ENCODE peak calls at places on chromosomes 3 and 15, in four cellular contexts. One of them, this sample, is unnamed.

GRCh38 chr3:59946401-59946800 is 896.6 kb upstream of the CFAP20DC start:
- DNase-seq in GM12865: no peak
- DNase-seq in Peyer's patch: no peak
- DNase-seq in tibial artery: no peak
- DNase-seq in this sample: no peak

GRCh38 chr3:50624634-50625033 is 7.7 kb downstream of the MAPKAPK3 start:
- DNase-seq in Peyer's patch: no peak
- DNase-seq in GM12865: no peak
- DNase-seq in tibial artery: no peak
- DNase-seq in this sample: no peak

GRCh38 chr15:45784656-45785055 is 149.8 kb downstream of the SQOR start:
- DNase-seq in GM12865: no peak
- DNase-seq in tibial artery: no peak
- DNase-seq in Peyer's patch: no peak
- DNase-seq in this sample: no peak

GRCh38 chr3:128203171-128203570 is 49.9 kb downstream of the EEFSEC start:
- DNase-seq in Peyer's patch: no peak
- DNase-seq in GM12865: no peak
- DNase-seq in tibial artery: no peak
- DNase-seq in this sample: no peak

GRCh38 chr15:100671858-100672543 is 69.6 kb downstream of the ASB7 start:
- DNase-seq in GM12865: no peak
- DNase-seq in Peyer's patch: no peak
- DNase-seq in tibial artery: peak; percentile 48
- DNase-seq in this sample: no peak

GRCh38 chr15:70670680-70671079 is 92.7 kb downstream of the UACA start:
- DNase-seq in Peyer's patch: no peak
- DNase-seq in GM12865: no peak
- DNase-seq in tibial artery: no peak
- DNase-seq in this sample: no peak

GRCh38 chr3:157294953-157295352 is 135.0 kb upstream of the CCNL1 start:
- DNase-seq in tibial artery: no peak
- DNase-seq in GM12865: no peak
- DNase-seq in Peyer's patch: no peak
- DNase-seq in this sample: no peak

GRCh38 chr3:170572665-170573253 is 13.1 kb downstream of the SLC7A14 start:
- DNase-seq in Peyer's patch: no peak
- DNase-seq in GM12865: peak; percentile 83
- DNase-seq in tibial artery: no peak
- DNase-seq in this sample: peak; percentile 59

GRCh38 chr15:60044636-60045273 is 40.6 kb downstream of the FOXB1 start:
- DNase-seq in Peyer's patch: no peak
- DNase-seq in tibial artery: no peak
- DNase-seq in GM12865: no peak
- DNase-seq in this sample: no peak

GRCh38 chr3:153284282-153284938 is 122.4 kb downstream of the RAP2B start:
- DNase-seq in GM12865: peak; percentile 59
- DNase-seq in Peyer's patch: no peak
- DNase-seq in tibial artery: peak; percentile 80
- DNase-seq in this sample: no peak

GRCh38 chr3:86793786-86794185 is 197.2 kb downstream of the VGLL3 start:
- DNase-seq in Peyer's patch: no peak
- DNase-seq in tibial artery: no peak
- DNase-seq in GM12865: no peak
- DNase-seq in this sample: no peak

GRCh38 chr15:41957021-41957897 is 15.1 kb downstream of the EHD4 start:
- DNase-seq in GM12865: peak; percentile 86
- DNase-seq in Peyer's patch: no peak
- DNase-seq in tibial artery: no peak
- DNase-seq in this sample: peak; percentile 59

GRCh38 chr15:71203573-71204444 is 88.5 kb downstream of the THSD4 start:
- DNase-seq in GM12865: no peak
- DNase-seq in Peyer's patch: no peak
- DNase-seq in tibial artery: no peak
- DNase-seq in this sample: no peak

GRCh38 chr3:128970741-128971048 is 23.2 kb downstream of the CFAP92 start:
- DNase-seq in GM12865: no peak
- DNase-seq in tibial artery: no peak
- DNase-seq in Peyer's patch: no peak
- DNase-seq in this sample: no peak

GRCh38 chr3:151580592-151580991 is 119.7 kb upstream of the IGSF10 start:
- DNase-seq in GM12865: no peak
- DNase-seq in tibial artery: no peak
- DNase-seq in Peyer's patch: no peak
- DNase-seq in this sample: no peak

GRCh38 chr3:71031914-71032521 is 551.5 kb downstream of the FOXP1 start:
- DNase-seq in GM12865: peak; percentile 28
- DNase-seq in Peyer's patch: peak; percentile 71
- DNase-seq in tibial artery: no peak
- DNase-seq in this sample: peak; percentile 18

GRCh38 chr15:80512729-80513670 is 108.8 kb downstream of the ARNT2 start:
- DNase-seq in Peyer's patch: no peak
- DNase-seq in tibial artery: no peak
- DNase-seq in GM12865: no peak
- DNase-seq in this sample: no peak

GRCh38 chr15:60528530-60528929 is 49.6 kb upstream of the ICE2 start:
- DNase-seq in GM12865: peak; percentile 64
- DNase-seq in Peyer's patch: no peak
- DNase-seq in tibial artery: no peak
- DNase-seq in this sample: no peak

GRCh38 chr15:89805241-89806216 is 9.1 kb downstream of the ANPEP start:
- DNase-seq in tibial artery: no peak
- DNase-seq in GM12865: no peak
- DNase-seq in Peyer's patch: no peak
- DNase-seq in this sample: no peak

GRCh38 chr3:69200384-69201068 is 78.1 kb upstream of the LMOD3 start:
- DNase-seq in Peyer's patch: peak; percentile 37
- DNase-seq in GM12865: no peak
- DNase-seq in tibial artery: no peak
- DNase-seq in this sample: no peak

GRCh38 chr15:78637776-78638435 is 3.1 kb downstream of the CHRNB4 start:
- DNase-seq in Peyer's patch: no peak
- DNase-seq in GM12865: no peak
- DNase-seq in tibial artery: no peak
- DNase-seq in this sample: no peak

GRCh38 chr3:178428037-178428436 is 108.2 kb upstream of the KCNMB2 start:
- DNase-seq in GM12865: no peak
- DNase-seq in Peyer's patch: no peak
- DNase-seq in tibial artery: no peak
- DNase-seq in this sample: no peak

GRCh38 chr15:86919581-86919980 is 839.9 kb downstream of the AGBL1 start:
- DNase-seq in GM12865: peak; percentile 11
- DNase-seq in Peyer's patch: no peak
- DNase-seq in tibial artery: no peak
- DNase-seq in this sample: no peak

GRCh38 chr3:139659511-139659910 is 18.3 kb downstream of the NMNAT3 start:
- DNase-seq in Peyer's patch: no peak
- DNase-seq in tibial artery: no peak
- DNase-seq in GM12865: no peak
- DNase-seq in this sample: no peak

GRCh38 chr15:90342655-90343054 is 9.4 kb upstream of the ZNF774 start:
- DNase-seq in GM12865: no peak
- DNase-seq in tibial artery: no peak
- DNase-seq in Peyer's patch: no peak
- DNase-seq in this sample: no peak

GRCh38 chr3:12959838-12960378 is 113.3 kb downstream of the IQSEC1 start:
- DNase-seq in GM12865: no peak
- DNase-seq in tibial artery: no peak
- DNase-seq in Peyer's patch: peak; percentile 61
- DNase-seq in this sample: no peak

GRCh38 chr3:185594073-185594472 is 8.0 kb downstream of the SENP2 start:
- DNase-seq in GM12865: no peak
- DNase-seq in Peyer's patch: no peak
- DNase-seq in tibial artery: no peak
- DNase-seq in this sample: no peak

GRCh38 chr3:108055931-108056330 is 34.9 kb downstream of the CD47 start:
- DNase-seq in Peyer's patch: no peak
- DNase-seq in GM12865: no peak
- DNase-seq in tibial artery: no peak
- DNase-seq in this sample: no peak

GRCh38 chr3:194572944-194573491 is 60.2 kb downstream of the TMEM44 start:
- DNase-seq in GM12865: peak; percentile 24
- DNase-seq in tibial artery: no peak
- DNase-seq in Peyer's patch: no peak
- DNase-seq in this sample: no peak

GRCh38 chr3:23830869-23831484 is 25.2 kb downstream of the UBE2E1 start:
- DNase-seq in GM12865: peak; percentile 82
- DNase-seq in tibial artery: no peak
- DNase-seq in Peyer's patch: no peak
- DNase-seq in this sample: peak; percentile 54

DNA sequence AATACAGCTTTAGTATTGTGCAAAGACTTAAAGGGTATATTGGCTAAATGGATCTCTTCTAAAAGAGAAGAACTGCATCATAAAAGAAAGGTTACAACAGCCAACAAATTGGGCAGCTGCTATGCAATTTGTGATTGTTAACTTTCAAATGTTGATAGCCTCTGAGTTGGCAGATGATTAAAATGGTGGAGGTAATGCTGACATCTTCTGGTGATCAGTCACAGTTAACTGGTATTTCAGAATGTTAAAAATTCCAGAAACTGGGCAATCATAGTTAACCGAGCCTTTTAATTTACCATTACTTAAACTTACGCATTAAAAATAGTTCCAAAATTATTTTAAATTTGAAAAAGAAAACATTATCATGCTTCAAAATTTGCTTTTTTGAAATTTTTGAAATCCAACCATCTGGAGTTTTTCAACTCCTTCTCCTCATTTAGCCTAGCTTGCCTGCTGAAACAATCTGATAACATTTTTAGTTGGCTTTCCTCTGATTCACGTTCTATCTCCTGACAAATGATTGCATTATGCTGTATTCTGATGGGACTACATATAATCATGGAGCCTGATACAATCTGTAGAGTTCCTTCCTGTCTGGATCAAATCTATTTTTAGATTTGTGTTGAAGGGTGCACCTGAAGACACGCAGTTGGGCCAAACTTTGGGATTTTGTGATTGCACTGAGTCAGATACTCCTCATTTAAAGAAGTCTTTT is 144.0 kb upstream of the PDZRN3 start:
- DNase-seq in tibial artery: no peak
- DNase-seq in Peyer's patch: no peak
- DNase-seq in GM12865: no peak
- DNase-seq in this sample: no peak
- TF ChIP-seq CTCF in tibial artery: no peak
- TF ChIP-seq CTCF in Peyer's patch: no peak
- TF ChIP-seq CTCF in GM12865: no peak
- TF ChIP-seq CTCF in this sample: no peak

DNA sequence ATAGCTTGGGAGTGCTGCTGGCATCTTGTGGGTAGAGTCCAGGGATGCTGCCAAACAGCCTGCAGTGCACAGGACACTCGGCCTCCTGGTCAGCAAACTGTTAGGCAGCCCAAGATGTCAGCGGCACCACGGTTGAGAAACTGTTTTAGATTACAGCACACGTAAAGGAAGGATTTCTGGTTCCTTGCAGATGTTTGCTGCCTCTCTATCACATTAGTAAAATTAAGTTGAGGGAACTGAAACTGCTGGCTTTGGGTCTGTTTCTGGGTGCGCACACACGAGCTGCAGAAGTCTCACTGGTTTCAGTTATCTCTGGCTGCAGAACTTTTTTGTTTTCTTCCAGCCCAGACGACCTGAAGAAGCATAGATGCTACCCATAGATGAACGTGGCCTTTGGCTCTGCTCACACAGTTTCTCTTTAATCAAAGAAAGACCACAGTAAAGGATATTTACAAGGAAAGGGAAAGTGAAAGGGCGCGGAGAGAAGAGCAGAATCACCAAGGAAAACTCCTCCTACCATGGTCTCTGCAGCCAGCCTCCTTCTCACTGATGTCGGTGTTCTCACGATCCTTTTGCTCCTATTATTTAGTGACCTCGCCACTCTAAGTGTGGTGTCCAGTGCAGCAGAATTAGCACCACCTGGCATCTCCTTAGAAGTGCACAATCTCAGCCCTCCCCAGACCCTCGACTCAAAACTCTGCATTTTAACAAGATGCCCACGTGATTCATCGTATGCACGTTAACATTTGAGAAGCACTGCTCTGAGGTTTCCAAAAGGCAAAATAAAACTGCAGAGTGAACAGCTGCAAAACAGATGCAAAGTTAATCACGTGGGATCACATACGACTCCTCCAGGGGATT is 50.6 kb upstream of the AKAP13 start:
- DNase-seq in GM12865: peak; percentile 95
- DNase-seq in Peyer's patch: peak; percentile 72
- DNase-seq in tibial artery: no peak
- DNase-seq in this sample: peak; percentile 79
- H3K4me3 ChIP-seq in GM12865: peak overlapping the region; percentile 53
- H3K4me3 ChIP-seq in Peyer's patch: peak overlapping the region; percentile 41
- H3K4me3 ChIP-seq in tibial artery: peak overlapping the region; percentile 50
- H3K4me3 ChIP-seq in this sample: peak overlapping the region; percentile 61

DNA sequence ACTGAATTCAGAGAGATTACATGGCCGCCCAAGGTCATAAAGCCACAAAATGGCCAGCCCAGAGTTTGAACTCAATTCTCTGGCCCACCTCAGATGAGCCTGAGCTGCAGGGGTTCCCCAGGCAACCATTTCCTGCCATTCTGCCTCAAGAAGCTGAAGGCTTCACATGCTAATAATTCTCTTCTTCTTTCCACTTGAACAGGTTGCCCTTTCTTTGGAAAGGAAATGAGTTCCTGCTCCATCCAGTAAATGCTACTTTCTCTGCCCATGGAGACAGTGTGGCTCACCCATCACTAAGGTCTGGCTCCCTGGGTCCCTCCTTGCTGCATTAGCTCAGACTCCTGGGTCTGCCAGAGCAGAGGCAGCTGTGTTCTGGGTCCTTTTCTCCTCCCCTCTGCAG is 48.2 kb downstream of the TRIM42 start:
- DNase-seq in Peyer's patch: no peak
- DNase-seq in tibial artery: no peak
- DNase-seq in GM12865: peak; percentile 41
- DNase-seq in this sample: no peak
- TF ChIP-seq CTCF in Peyer's patch: no peak
- TF ChIP-seq CTCF in tibial artery: no peak
- TF ChIP-seq CTCF in GM12865: no peak
- TF ChIP-seq CTCF in this sample: no peak

DNA sequence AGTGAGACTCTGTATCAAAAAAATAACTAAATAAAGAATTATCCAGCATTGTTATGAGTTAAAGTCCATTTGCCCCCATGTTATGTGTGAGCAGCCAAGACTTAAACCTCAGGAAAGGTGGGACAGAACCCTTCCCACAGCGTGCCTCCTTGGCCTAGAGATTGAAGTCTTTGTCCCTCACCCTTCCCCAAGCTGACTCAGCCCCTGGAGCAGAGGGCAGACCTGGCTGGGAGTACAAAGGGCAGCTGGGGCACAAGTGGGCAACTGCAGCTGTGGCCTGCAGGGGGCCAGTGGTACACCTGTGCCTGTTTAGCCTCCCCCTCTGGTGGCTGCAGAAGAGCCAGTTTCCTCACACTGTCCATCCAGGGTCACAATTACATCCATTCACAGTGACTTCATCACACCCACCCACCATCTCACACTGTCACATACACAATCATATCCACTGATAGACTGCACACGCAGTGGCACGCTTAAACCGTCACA is 940 bp upstream of the ACY1 start:
- DNase-seq in tibial artery: no peak
- DNase-seq in Peyer's patch: peak; percentile 51
- DNase-seq in GM12865: peak; percentile 80
- DNase-seq in this sample: no peak
- H3K4me3 ChIP-seq in tibial artery: peak overlapping the region; percentile 62
- H3K4me3 ChIP-seq in Peyer's patch: peak overlapping the region; percentile 68
- H3K4me3 ChIP-seq in GM12865: peak overlapping the region; percentile 98
- H3K4me3 ChIP-seq in this sample: peak overlapping the region; percentile 62

This sample was measured in GM06990.